ENCODE peak calls at places on chromosomes 6 and 20, in eight cellular contexts. W, Z, O, T, E, D, A and G are unnamed samples.

GRCh38 chr6:43608310-43608763 is 20.7 kb downstream of the GTPBP2 start:
- DNase-seq in W (peak), Z (peak), O (peak), T (peak), E (peak), D (no peak), A (peak), G (peak)

GRCh38 chr6:44268095-44268628 is 2.1 kb upstream of the TMEM151B start:
- DNase-seq in W (peak), Z (peak), O (no peak), T (peak), E (peak), D (no peak), A (peak), G (peak)

GRCh38 chr6:88548891-88549505 is 382.9 kb upstream of the CNR1 start:
- DNase-seq in W (peak), Z (no peak), O (no peak), T (no peak), E (no peak), D (no peak), A (no peak), G (no peak)

GRCh38 chr6:138250513-138251247 is 32.4 kb upstream of the PBOV1 start:
- DNase-seq in W (peak), Z (no peak), O (peak), T (no peak), E (no peak), D (peak), A (no peak), G (peak)

GRCh38 chr6:144411506-144412165 is 126.5 kb downstream of the UTRN start:
- DNase-seq in W (peak), Z (no peak), O (no peak), T (no peak), E (no peak), D (no peak), A (no peak), G (no peak)

GRCh38 chr6:148952147-148953041 is 205.6 kb downstream of the UST start:
- DNase-seq in W (no peak), Z (no peak), O (no peak), T (no peak), E (no peak), D (no peak), A (no peak), G (no peak)

GRCh38 chr6:34934516-34934915 is 45.5 kb downstream of the ANKS1A start:
- DNase-seq in W (peak), Z (no peak), O (peak), T (peak), E (no peak), D (peak), A (no peak), G (no peak)

GRCh38 chr6:118464620-118465019 is 83.5 kb upstream of the PLN start:
- DNase-seq in W (no peak), Z (no peak), O (no peak), T (no peak), E (no peak), D (no peak), A (no peak), G (no peak)

GRCh38 chr20:976033-976432 is 26.1 kb downstream of the RSPO4 start:
- DNase-seq in W (no peak), Z (no peak), O (no peak), T (no peak), E (no peak), D (no peak), A (no peak), G (no peak)

GRCh38 chr6:23218751-23219150 is 649.4 kb downstream of the HDGFL1 start:
- DNase-seq in W (no peak), Z (no peak), O (no peak), T (no peak), E (no peak), D (no peak), A (no peak), G (no peak)

GRCh38 chr20:57663241-57663640 is 43.0 kb upstream of the ZBP1 start:
- DNase-seq in W (no peak), Z (no peak), O (peak), T (no peak), E (peak), D (peak), A (no peak), G (peak)

GRCh38 chr6:137216875-137217553 is 2.2 kb downstream of the IFNGR1 start:
- DNase-seq in W (peak), Z (no peak), O (no peak), T (no peak), E (no peak), D (no peak), A (no peak), G (no peak)

GRCh38 chr6:29647927-29648642 is 8.8 kb upstream of the MOG start:
- DNase-seq in W (peak), Z (peak), O (no peak), T (peak), E (no peak), D (no peak), A (no peak), G (no peak)

GRCh38 chr20:5797843-5798462 is 47.8 kb downstream of the SHLD1 start:
- DNase-seq in W (no peak), Z (no peak), O (no peak), T (no peak), E (no peak), D (no peak), A (no peak), G (no peak)

GRCh38 chr20:58852559-58853271 is at the start of gene GNAS:
- DNase-seq in W (peak), Z (peak), O (peak), T (peak), E (peak), D (peak), A (peak), G (peak)

GRCh38 chr6:36035240-36035639 is 7.6 kb downstream of the MAPK14 start:
- DNase-seq in W (no peak), Z (no peak), O (no peak), T (no peak), E (no peak), D (no peak), A (no peak), G (no peak)

GRCh38 chr6:31548423-31548873 is 1.0 kb downstream of the NFKBIL1 start:
- DNase-seq in W (no peak), Z (no peak), O (no peak), T (no peak), E (no peak), D (no peak), A (no peak), G (no peak)

GRCh38 chr6:13140972-13141371 is 187.4 kb downstream of the TBC1D7 start:
- DNase-seq in W (no peak), Z (no peak), O (no peak), T (no peak), E (no peak), D (no peak), A (no peak), G (no peak)

GRCh38 chr6:152596706-152597105 is 40.5 kb downstream of the SYNE1 start:
- DNase-seq in W (no peak), Z (no peak), O (no peak), T (no peak), E (no peak), D (no peak), A (no peak), G (no peak)

GRCh38 chr6:169118346-169118830 is 135.3 kb downstream of the THBS2 start:
- DNase-seq in W (no peak), Z (no peak), O (no peak), T (no peak), E (no peak), D (no peak), A (no peak), G (no peak)

GRCh38 chr6:31010393-31011060 is at the start of gene MUC22:
- DNase-seq in W (peak), Z (peak), O (no peak), T (no peak), E (no peak), D (no peak), A (no peak), G (no peak)

GRCh38 chr20:60977896-60978295 is 274.2 kb upstream of the CDH4 start:
- DNase-seq in W (no peak), Z (no peak), O (no peak), T (no peak), E (no peak), D (no peak), A (no peak), G (peak)

GRCh38 chr6:30845183-30845582 is 39.1 kb upstream of the DDR1 start:
- DNase-seq in W (no peak), Z (no peak), O (no peak), T (no peak), E (no peak), D (no peak), A (no peak), G (no peak)

GRCh38 chr20:46699651-46700359 is 9.6 kb upstream of the SLC2A10 start:
- DNase-seq in W (peak), Z (peak), O (no peak), T (no peak), E (no peak), D (no peak), A (no peak), G (no peak)
- TF ChIP-seq CTCF in W (peak), Z (peak), O (no peak), T (peak), E (peak), D (no peak), A (peak), G (peak)

GRCh38 chr6:1285589-1286340 is 26.1 kb upstream of the FOXQ1 start:
- DNase-seq in W (peak), Z (peak), O (no peak), T (no peak), E (no peak), D (no peak), A (no peak), G (no peak)
- TF ChIP-seq CTCF in W (no peak), Z (peak), O (no peak), T (no peak), E (no peak), D (no peak), A (no peak), G (no peak)

GRCh38 chr6:160767647-160768019 is 65.6 kb downstream of the PLG start:
- DNase-seq in W (no peak), Z (no peak), O (no peak), T (no peak), E (no peak), D (no peak), A (no peak), G (no peak)
- TF ChIP-seq CTCF in W (no peak), Z (no peak), O (peak), T (no peak), E (no peak), D (no peak), A (no peak), G (peak)

GRCh38 chr6:87393026-87393622 is 14.6 kb upstream of the CFAP206 start:
- DNase-seq in W (peak), Z (peak), O (no peak), T (peak), E (peak), D (no peak), A (no peak), G (peak)
- TF ChIP-seq CTCF in W (peak), Z (peak), O (peak), T (peak), E (peak), D (peak), A (peak), G (peak)

DNA sequence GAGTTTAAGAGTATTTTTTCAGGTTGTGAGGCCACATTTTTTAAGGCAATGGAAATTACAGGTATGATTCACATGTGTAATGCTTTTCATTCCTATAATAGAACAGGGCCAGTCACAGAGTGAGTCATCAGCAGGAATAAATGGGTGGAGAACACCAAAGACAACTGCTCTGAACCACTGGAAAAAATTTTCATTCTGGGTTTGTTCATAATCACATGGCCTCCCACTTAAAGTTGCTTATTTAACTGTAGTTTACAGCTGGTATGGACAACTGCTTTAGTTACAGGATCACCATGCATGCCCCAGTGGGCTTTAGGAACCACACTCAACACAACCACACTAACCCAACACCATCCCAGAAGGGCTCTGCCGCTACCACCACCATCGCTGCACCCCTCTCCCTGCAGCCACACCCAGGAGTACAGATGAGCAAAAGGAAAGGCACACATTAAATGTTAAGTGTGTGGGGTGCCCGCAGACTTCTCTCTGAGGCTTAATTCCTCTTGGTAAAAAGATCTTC is 107.0 kb upstream of the DST start:
- DNase-seq in W (peak), Z (peak), O (no peak), T (no peak), E (no peak), D (no peak), A (no peak), G (no peak)
- TF ChIP-seq CTCF in W (no peak), Z (no peak), O (no peak), T (no peak), E (no peak), D (no peak), A (no peak), G (no peak)

GRCh38 chr6:107489636-107490567 is at the start of gene SOBP:
- DNase-seq in W (peak), Z (no peak), O (peak), T (peak), E (peak), D (peak), A (peak), G (peak)
- TF ChIP-seq CTCF in W (no peak), Z (no peak), O (no peak), T (no peak), E (no peak), D (no peak), A (peak), G (no peak)

DNA sequence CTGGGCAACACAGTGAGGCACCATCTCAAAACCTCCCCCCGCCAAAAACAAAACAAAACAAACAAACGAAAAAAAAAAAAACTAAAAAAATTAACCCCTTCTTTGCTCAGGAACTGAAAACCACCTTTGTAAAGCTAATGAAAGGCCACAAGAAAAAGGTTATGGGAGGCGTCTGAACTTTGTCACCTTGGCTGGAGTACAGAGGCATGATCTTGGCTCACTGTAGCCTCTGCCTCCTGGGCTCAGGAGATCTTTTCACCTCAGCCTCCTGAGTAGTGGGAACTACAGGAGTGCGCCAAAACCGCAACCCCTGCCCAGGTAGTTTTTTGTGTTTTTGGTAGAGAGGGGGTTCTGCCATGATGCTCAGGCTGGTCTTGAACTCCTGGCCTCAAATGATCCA is 337.9 kb downstream of the TBC1D32 start:
- DNase-seq in W (no peak), Z (no peak), O (no peak), T (no peak), E (no peak), D (no peak), A (no peak), G (no peak)
- TF ChIP-seq CTCF in W (no peak), Z (no peak), O (no peak), T (no peak), E (no peak), D (no peak), A (no peak), G (no peak)

DNA sequence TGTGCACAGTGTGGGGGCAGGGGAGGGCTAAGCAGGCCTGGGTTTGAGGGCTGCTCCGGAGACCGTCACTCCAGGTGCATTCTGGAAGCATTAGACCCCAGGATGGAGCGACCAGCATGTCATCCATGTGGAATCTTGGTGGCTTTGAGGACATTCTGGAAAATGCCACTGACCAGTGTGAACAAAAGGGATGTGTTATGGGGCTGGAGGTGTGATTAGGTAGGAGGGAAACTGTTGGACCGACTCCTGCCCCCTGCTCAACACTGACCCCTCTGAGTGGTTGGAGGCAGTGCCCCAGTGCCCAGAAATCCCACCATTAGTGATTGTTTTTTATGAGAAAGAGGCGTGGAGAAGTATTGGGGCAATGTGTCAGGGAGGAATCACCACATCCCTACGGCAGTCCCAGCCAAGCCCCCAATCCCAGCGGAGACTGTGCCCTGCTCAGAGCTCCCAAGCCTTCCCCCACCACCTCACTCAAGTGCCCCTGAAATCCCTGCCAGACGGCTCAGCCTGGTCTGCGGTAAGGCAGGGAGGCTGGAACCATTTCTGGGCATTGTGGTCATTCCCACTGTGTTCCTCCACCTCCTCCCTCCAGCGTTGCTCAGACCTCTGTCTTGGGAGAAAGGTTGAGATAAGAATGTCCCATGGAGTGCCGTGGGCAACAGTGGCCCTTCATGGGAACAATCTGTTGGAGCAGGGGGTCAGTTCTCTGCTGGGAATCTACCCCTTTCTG is 44.0 kb upstream of the TTPAL start:
- DNase-seq in W (no peak), Z (no peak), O (no peak), T (no peak), E (no peak), D (no peak), A (no peak), G (no peak)
- TF ChIP-seq CTCF in W (no peak), Z (peak), O (no peak), T (no peak), E (no peak), D (no peak), A (no peak), G (no peak)

GRCh38 chr6:170584181-170584953 is at the start of gene PDCD2:
- DNase-seq in W (peak), Z (peak), O (peak), T (peak), E (peak), D (peak), A (peak), G (peak)
- TF ChIP-seq CTCF in W (no peak), Z (no peak), O (no peak), T (no peak), E (no peak), D (no peak), A (peak), G (peak)